ENCODE peak calls at places on chromosome 21, in six cellular contexts. One of them, this sample, is unnamed.

GRCh38 chr21:36699026-36699545 is at the start of gene SIM2:
- DNase-seq in ureter: no peak
- DNase-seq in activated CD8-positive, alpha-beta memory T cell treated with anti-CD3 and anti-CD28 coated beads, Interleukin-2, amount 50 U/mL, for 48 hours: peak
- DNase-seq in EL: peak
- DNase-seq in activated CD8-positive, alpha-beta T cell treated with anti-CD3 and anti-CD28 coated beads for 36 hours: no peak
- DNase-seq in EH: peak
- DNase-seq in this sample: no peak

GRCh38 chr21:45990741-45991605 is 9.4 kb downstream of the COL6A1 start:
- DNase-seq in activated CD8-positive, alpha-beta memory T cell treated with anti-CD3 and anti-CD28 coated beads, Interleukin-2, amount 50 U/mL, for 48 hours: peak
- DNase-seq in EL: no peak
- DNase-seq in activated CD8-positive, alpha-beta T cell treated with anti-CD3 and anti-CD28 coated beads for 36 hours: peak
- DNase-seq in ureter: peak
- DNase-seq in EH: no peak
- DNase-seq in this sample: peak

GRCh38 chr21:34705032-34705431 is 36.2 kb downstream of the CLIC6 start:
- DNase-seq in activated CD8-positive, alpha-beta memory T cell treated with anti-CD3 and anti-CD28 coated beads, Interleukin-2, amount 50 U/mL, for 48 hours: no peak
- DNase-seq in ureter: peak
- DNase-seq in activated CD8-positive, alpha-beta T cell treated with anti-CD3 and anti-CD28 coated beads for 36 hours: no peak
- DNase-seq in EL: no peak
- DNase-seq in EH: no peak
- DNase-seq in this sample: no peak

GRCh38 chr21:37593015-37593414 is 226.4 kb downstream of the DYRK1A start:
- DNase-seq in ureter: peak
- DNase-seq in EH: no peak
- DNase-seq in activated CD8-positive, alpha-beta T cell treated with anti-CD3 and anti-CD28 coated beads for 36 hours: peak
- DNase-seq in activated CD8-positive, alpha-beta memory T cell treated with anti-CD3 and anti-CD28 coated beads, Interleukin-2, amount 50 U/mL, for 48 hours: no peak
- DNase-seq in EL: no peak
- DNase-seq in this sample: no peak

GRCh38 chr21:27831821-27832569 is 865.1 kb upstream of the ADAMTS5 start:
- DNase-seq in EH: peak
- DNase-seq in activated CD8-positive, alpha-beta memory T cell treated with anti-CD3 and anti-CD28 coated beads, Interleukin-2, amount 50 U/mL, for 48 hours: no peak
- DNase-seq in activated CD8-positive, alpha-beta T cell treated with anti-CD3 and anti-CD28 coated beads for 36 hours: no peak
- DNase-seq in ureter: no peak
- DNase-seq in EL: peak
- DNase-seq in this sample: no peak

GRCh38 chr21:35426484-35426883 is 377.4 kb upstream of the RUNX1 start:
- DNase-seq in activated CD8-positive, alpha-beta memory T cell treated with anti-CD3 and anti-CD28 coated beads, Interleukin-2, amount 50 U/mL, for 48 hours: no peak
- DNase-seq in EL: no peak
- DNase-seq in activated CD8-positive, alpha-beta T cell treated with anti-CD3 and anti-CD28 coated beads for 36 hours: no peak
- DNase-seq in EH: no peak
- DNase-seq in ureter: no peak
- DNase-seq in this sample: no peak

GRCh38 chr21:20570824-20571232 is 427.4 kb upstream of the NCAM2 start:
- DNase-seq in ureter: no peak
- DNase-seq in activated CD8-positive, alpha-beta memory T cell treated with anti-CD3 and anti-CD28 coated beads, Interleukin-2, amount 50 U/mL, for 48 hours: no peak
- DNase-seq in activated CD8-positive, alpha-beta T cell treated with anti-CD3 and anti-CD28 coated beads for 36 hours: no peak
- DNase-seq in EH: no peak
- DNase-seq in EL: no peak
- DNase-seq in this sample: no peak

GRCh38 chr21:26659181-26659580 is 86.1 kb upstream of the CYYR1 start:
- DNase-seq in activated CD8-positive, alpha-beta T cell treated with anti-CD3 and anti-CD28 coated beads for 36 hours: no peak
- DNase-seq in EH: no peak
- DNase-seq in ureter: no peak
- DNase-seq in activated CD8-positive, alpha-beta memory T cell treated with anti-CD3 and anti-CD28 coated beads, Interleukin-2, amount 50 U/mL, for 48 hours: no peak
- DNase-seq in EL: no peak
- DNase-seq in this sample: no peak

GRCh38 chr21:45873866-45874265 is 107.7 kb upstream of the COL6A1 start:
- DNase-seq in EH: no peak
- DNase-seq in activated CD8-positive, alpha-beta memory T cell treated with anti-CD3 and anti-CD28 coated beads, Interleukin-2, amount 50 U/mL, for 48 hours: no peak
- DNase-seq in activated CD8-positive, alpha-beta T cell treated with anti-CD3 and anti-CD28 coated beads for 36 hours: no peak
- DNase-seq in EL: no peak
- DNase-seq in ureter: no peak
- DNase-seq in this sample: no peak

GRCh38 chr21:33817663-33818433 is 97.8 kb downstream of the ATP5PO start:
- DNase-seq in activated CD8-positive, alpha-beta T cell treated with anti-CD3 and anti-CD28 coated beads for 36 hours: no peak
- DNase-seq in ureter: no peak
- DNase-seq in activated CD8-positive, alpha-beta memory T cell treated with anti-CD3 and anti-CD28 coated beads, Interleukin-2, amount 50 U/mL, for 48 hours: no peak
- DNase-seq in EH: peak
- DNase-seq in EL: peak
- DNase-seq in this sample: no peak

GRCh38 chr21:41361053-41361785 is 608 bp upstream of the MX2 start:
- DNase-seq in activated CD8-positive, alpha-beta memory T cell treated with anti-CD3 and anti-CD28 coated beads, Interleukin-2, amount 50 U/mL, for 48 hours: no peak
- DNase-seq in ureter: no peak
- DNase-seq in activated CD8-positive, alpha-beta T cell treated with anti-CD3 and anti-CD28 coated beads for 36 hours: no peak
- DNase-seq in EH: no peak
- DNase-seq in EL: no peak
- DNase-seq in this sample: no peak

GRCh38 chr21:38486221-38486620 is 12.1 kb downstream of the ERG start:
- DNase-seq in EL: peak
- DNase-seq in EH: peak
- DNase-seq in activated CD8-positive, alpha-beta memory T cell treated with anti-CD3 and anti-CD28 coated beads, Interleukin-2, amount 50 U/mL, for 48 hours: no peak
- DNase-seq in ureter: no peak
- DNase-seq in activated CD8-positive, alpha-beta T cell treated with anti-CD3 and anti-CD28 coated beads for 36 hours: no peak
- DNase-seq in this sample: no peak

GRCh38 chr21:21003701-21004100 is 5.5 kb downstream of the NCAM2 start:
- DNase-seq in EL: peak
- DNase-seq in ureter: no peak
- DNase-seq in activated CD8-positive, alpha-beta T cell treated with anti-CD3 and anti-CD28 coated beads for 36 hours: no peak
- DNase-seq in EH: peak
- DNase-seq in activated CD8-positive, alpha-beta memory T cell treated with anti-CD3 and anti-CD28 coated beads, Interleukin-2, amount 50 U/mL, for 48 hours: no peak
- DNase-seq in this sample: no peak

GRCh38 chr21:44931137-44931500 is 8.7 kb upstream of the SLX9 start:
- DNase-seq in activated CD8-positive, alpha-beta memory T cell treated with anti-CD3 and anti-CD28 coated beads, Interleukin-2, amount 50 U/mL, for 48 hours: no peak
- DNase-seq in ureter: no peak
- DNase-seq in EL: peak
- DNase-seq in activated CD8-positive, alpha-beta T cell treated with anti-CD3 and anti-CD28 coated beads for 36 hours: peak
- DNase-seq in EH: peak
- DNase-seq in this sample: peak

GRCh38 chr21:42089093-42089631 is 18.0 kb downstream of the UMODL1 start:
- DNase-seq in activated CD8-positive, alpha-beta T cell treated with anti-CD3 and anti-CD28 coated beads for 36 hours: peak
- DNase-seq in ureter: no peak
- DNase-seq in EH: no peak
- DNase-seq in EL: no peak
- DNase-seq in activated CD8-positive, alpha-beta memory T cell treated with anti-CD3 and anti-CD28 coated beads, Interleukin-2, amount 50 U/mL, for 48 hours: no peak
- DNase-seq in this sample: no peak

GRCh38 chr21:31347435-31348032 is 3.5 kb upstream of the TIAM1 start:
- DNase-seq in activated CD8-positive, alpha-beta memory T cell treated with anti-CD3 and anti-CD28 coated beads, Interleukin-2, amount 50 U/mL, for 48 hours: no peak
- DNase-seq in EL: no peak
- DNase-seq in ureter: no peak
- DNase-seq in EH: peak
- DNase-seq in activated CD8-positive, alpha-beta T cell treated with anti-CD3 and anti-CD28 coated beads for 36 hours: no peak
- DNase-seq in this sample: no peak

GRCh38 chr21:36127977-36128376 is 6.9 kb upstream of the CBR3 start:
- DNase-seq in activated CD8-positive, alpha-beta memory T cell treated with anti-CD3 and anti-CD28 coated beads, Interleukin-2, amount 50 U/mL, for 48 hours: no peak
- DNase-seq in activated CD8-positive, alpha-beta T cell treated with anti-CD3 and anti-CD28 coated beads for 36 hours: no peak
- DNase-seq in EL: no peak
- DNase-seq in EH: no peak
- DNase-seq in ureter: no peak
- DNase-seq in this sample: no peak

GRCh38 chr21:46285206-46285661 is at the start of gene MCM3AP:
- DNase-seq in activated CD8-positive, alpha-beta memory T cell treated with anti-CD3 and anti-CD28 coated beads, Interleukin-2, amount 50 U/mL, for 48 hours: no peak
- DNase-seq in ureter: no peak
- DNase-seq in activated CD8-positive, alpha-beta T cell treated with anti-CD3 and anti-CD28 coated beads for 36 hours: no peak
- DNase-seq in EL: no peak
- DNase-seq in EH: no peak
- DNase-seq in this sample: no peak

GRCh38 chr21:45474323-45474950 is 67.8 kb downstream of the SLC19A1 start:
- DNase-seq in activated CD8-positive, alpha-beta memory T cell treated with anti-CD3 and anti-CD28 coated beads, Interleukin-2, amount 50 U/mL, for 48 hours: no peak
- DNase-seq in activated CD8-positive, alpha-beta T cell treated with anti-CD3 and anti-CD28 coated beads for 36 hours: no peak
- DNase-seq in ureter: no peak
- DNase-seq in EL: no peak
- DNase-seq in EH: no peak
- DNase-seq in this sample: no peak

GRCh38 chr21:31418355-31419001 is 74.4 kb upstream of the TIAM1 start:
- DNase-seq in ureter: no peak
- DNase-seq in EL: no peak
- DNase-seq in activated CD8-positive, alpha-beta memory T cell treated with anti-CD3 and anti-CD28 coated beads, Interleukin-2, amount 50 U/mL, for 48 hours: no peak
- DNase-seq in activated CD8-positive, alpha-beta T cell treated with anti-CD3 and anti-CD28 coated beads for 36 hours: no peak
- DNase-seq in EH: no peak
- DNase-seq in this sample: no peak